ENCODE peak calls at places on chromosome 13, in nine cellular contexts. U is stromal cell of bone marrow; D is COLO829; S is kidney glomerular epithelial cell; P is stimulated activated CD4-positive, alpha-beta T cell treated with anti-CD3 and anti-CD28 coated beads, TNF-alpha, amount 100 ng/mL, for 48 hours; E is stimulated activated naive CD4-positive, alpha-beta T cell treated with Interleukin-2 at 50 U/mL for 16 hours; L is 8988T; I is left ventricle myocardium inferior; W is CD4-positive, alpha-beta T cell. G is an unnamed sample.

GRCh38 chr13:79593611-79594275 is 112.8 kb downstream of the NDFIP2 start:
- DNase-seq in U (peak), D (no peak), S (no peak), P (no peak), E (no peak), L (no peak), I (no peak), W (no peak), G (no peak)

GRCh38 chr13:84130739-84131138 is 248.5 kb upstream of the SLITRK1 start:
- DNase-seq in U (no peak), D (no peak), S (no peak), P (no peak), E (no peak), L (no peak), I (no peak), W (no peak), G (no peak)

GRCh38 chr13:73958657-73959397 is 175.4 kb downstream of the KLF12 start:
- DNase-seq in U (no peak), D (no peak), S (no peak), P (no peak), E (no peak), L (no peak), I (no peak), W (no peak), G (no peak)

GRCh38 chr13:31014461-31014860 is 82.0 kb downstream of the TEX26 start:
- DNase-seq in U (no peak), D (no peak), S (no peak), P (no peak), E (no peak), L (no peak), I (no peak), W (no peak), G (no peak)

GRCh38 chr13:20960663-20961309 is 58.2 kb upstream of the XPO4 start:
- DNase-seq in U (no peak), D (no peak), S (no peak), P (no peak), E (no peak), L (no peak), I (no peak), W (no peak), G (no peak)

GRCh38 chr13:65921933-65922332 is 1308.2 kb downstream of the PCDH9 start:
- DNase-seq in U (peak), D (no peak), S (no peak), P (no peak), E (no peak), L (no peak), I (no peak), W (no peak), G (no peak)

GRCh38 chr13:35393886-35394285 is 82.6 kb downstream of the MAB21L1 start:
- DNase-seq in U (no peak), D (no peak), S (no peak), P (no peak), E (no peak), L (no peak), I (no peak), W (no peak), G (no peak)

GRCh38 chr13:38008636-38009035 is 139.1 kb upstream of the TRPC4 start:
- DNase-seq in U (no peak), D (no peak), S (no peak), P (no peak), E (no peak), L (no peak), I (no peak), W (no peak), G (no peak)

GRCh38 chr13:32669030-32669646 is 82.9 kb downstream of the PDS5B start:
- DNase-seq in U (peak), D (peak), S (peak), P (no peak), E (no peak), L (no peak), I (no peak), W (no peak), G (no peak)

GRCh38 chr13:110782185-110782584 is 68.7 kb downstream of the ING1 start:
- DNase-seq in U (no peak), D (no peak), S (no peak), P (no peak), E (no peak), L (no peak), I (no peak), W (no peak), G (no peak)

GRCh38 chr13:111020546-111020945 is 94.6 kb upstream of the ARHGEF7 start:
- DNase-seq in U (no peak), D (no peak), S (no peak), P (no peak), E (no peak), L (no peak), I (no peak), W (no peak), G (no peak)

GRCh38 chr13:74024314-74024713 is 109.9 kb downstream of the KLF12 start:
- DNase-seq in U (no peak), D (no peak), S (no peak), P (no peak), E (no peak), L (no peak), I (no peak), W (no peak), G (no peak)

GRCh38 chr13:27643334-27644158 is 21.9 kb downstream of the POLR1D start:
- DNase-seq in U (no peak), D (no peak), S (no peak), P (no peak), E (no peak), L (no peak), I (no peak), W (no peak), G (no peak)

GRCh38 chr13:97855570-97855970 is 97.9 kb upstream of the IPO5 start:
- DNase-seq in U (peak), D (peak), S (peak), P (no peak), E (no peak), L (peak), I (no peak), W (no peak), G (no peak)

GRCh38 chr13:45482571-45483173 is 17.9 kb downstream of the COG3 start:
- DNase-seq in U (no peak), D (no peak), S (no peak), P (no peak), E (no peak), L (no peak), I (no peak), W (no peak), G (no peak)

GRCh38 chr13:36718146-36718545 is 44.3 kb downstream of the SERTM1 start:
- DNase-seq in U (peak), D (peak), S (no peak), P (no peak), E (no peak), L (no peak), I (no peak), W (no peak), G (no peak)

GRCh38 chr13:20125129-20125782 is 35.6 kb downstream of the GJA3 start:
- DNase-seq in U (peak), D (peak), S (no peak), P (no peak), E (no peak), L (no peak), I (no peak), W (no peak), G (no peak)

GRCh38 chr13:114004416-114005205 is 30.7 kb upstream of the C13orf46 start:
- DNase-seq in U (no peak), D (no peak), S (no peak), P (no peak), E (no peak), L (no peak), I (peak), W (no peak), G (peak)

GRCh38 chr13:103788061-103788652 is 721.9 kb upstream of the SLC10A2 start:
- DNase-seq in U (no peak), D (no peak), S (no peak), P (no peak), E (no peak), L (no peak), I (peak), W (no peak), G (no peak)

GRCh38 chr13:38821753-38822551 is 135.1 kb downstream of the FREM2 start:
- DNase-seq in U (no peak), D (peak), S (no peak), P (no peak), E (no peak), L (no peak), I (no peak), W (no peak), G (no peak)

GRCh38 chr13:41054212-41054877 is 7.0 kb upstream of the WBP4 start:
- DNase-seq in U (peak), D (peak), S (peak), P (no peak), E (peak), L (no peak), I (no peak), W (no peak), G (no peak)

GRCh38 chr13:20828540-20829364 is 55.0 kb upstream of the EEF1AKMT1 start:
- DNase-seq in U (peak), D (no peak), S (peak), P (no peak), E (no peak), L (no peak), I (no peak), W (no peak), G (no peak)

GRCh38 chr13:40187324-40187795 is 479.1 kb downstream of the FOXO1 start:
- DNase-seq in U (no peak), D (no peak), S (no peak), P (peak), E (peak), L (no peak), I (no peak), W (peak), G (no peak)

GRCh38 chr13:61852116-61852515 is 436.5 kb upstream of the PCDH20 start:
- DNase-seq in U (no peak), D (no peak), S (no peak), P (no peak), E (no peak), L (no peak), I (no peak), W (no peak), G (no peak)

GRCh38 chr13:29767006-29767405 is 83.4 kb downstream of the UBL3 start:
- DNase-seq in U (no peak), D (peak), S (no peak), P (no peak), E (no peak), L (no peak), I (no peak), W (no peak), G (no peak)

GRCh38 chr13:30333601-30334000 is 26.2 kb upstream of the KATNAL1 start:
- DNase-seq in U (no peak), D (no peak), S (no peak), P (no peak), E (no peak), L (no peak), I (no peak), W (no peak), G (no peak)

GRCh38 chr13:99228737-99229691 is 28.4 kb downstream of the UBAC2 start:
- DNase-seq in U (peak), D (peak), S (peak), P (no peak), E (no peak), L (no peak), I (no peak), W (no peak), G (no peak)

GRCh38 chr13:113207890-113208423 is 512 bp downstream of the PCID2 start:
- DNase-seq in U (no peak), D (no peak), S (no peak), P (no peak), E (no peak), L (no peak), I (peak), W (no peak), G (peak)

GRCh38 chr13:51148952-51149573 is 38.0 kb upstream of the C13orf42 start:
- DNase-seq in U (peak), D (peak), S (peak), P (no peak), E (no peak), L (no peak), I (no peak), W (no peak), G (no peak)

G was measured in lower lobe of right lung.